ENCODE peak calls at places on chromosomes 6 and 20, in nine cellular contexts. K is transverse colon, W is H1, P is uterus, S is A549, N is ovary, C is IMR-90, U is upper lobe of left lung, I is heart left ventricle. J is an unnamed sample.
A peak's percentile ranks its signal among the peaks of the same experiment; 100 is the strongest.

GRCh38 chr6:47135772-47136171 is 93.6 kb upstream of the ADGRF1 start:
- DNase-seq in C (peak; percentile 93), K (no peak), S (peak; percentile 91), W (no peak), N (no peak), P (no peak), I (no peak), U (no peak), J (no peak)

GRCh38 chr20:40477805-40478204 is 211.2 kb downstream of the MAFB start:
- DNase-seq in K (no peak), P (no peak), S (no peak), U (no peak), C (no peak), I (no peak), W (no peak), N (no peak), J (no peak)

GRCh38 chr20:33875534-33876026 is 64.4 kb downstream of the CHMP4B start:
- DNase-seq in U (no peak), C (no peak), K (no peak), N (no peak), W (no peak), I (no peak), P (no peak), S (no peak), J (no peak)

GRCh38 chr6:13767121-13767794 is 47.1 kb downstream of the MCUR1 start:
- DNase-seq in W (no peak), K (peak; percentile 53), N (peak; percentile 61), I (no peak), P (peak; percentile 61), U (no peak), C (peak; percentile 44), S (no peak), J (peak; percentile 43)

GRCh38 chr20:49750611-49751396 is 37.1 kb upstream of the B4GALT5 start:
- DNase-seq in I (no peak), K (peak; percentile 61), U (no peak), S (no peak), C (no peak), W (no peak), N (no peak), P (peak; percentile 23), J (peak; percentile 28)

GRCh38 chr20:58944610-58945009 is 36.4 kb upstream of the NELFCD start:
- DNase-seq in S (peak; percentile 70), K (no peak), P (no peak), W (no peak), C (no peak), I (no peak), U (no peak), N (no peak), J (no peak)

GRCh38 chr6:33735201-33735600 is 11.5 kb downstream of the IP6K3 start:
- DNase-seq in I (no peak), S (no peak), U (no peak), P (no peak), C (no peak), N (no peak), K (no peak), W (no peak), J (no peak)

GRCh38 chr6:27872634-27873028 is 39.6 kb downstream of the OR2B2 start:
- DNase-seq in K (no peak), I (no peak), W (peak; percentile 40), P (no peak), S (no peak), N (no peak), C (no peak), U (no peak), J (no peak)

GRCh38 chr20:64065062-64065972 is 2.3 kb downstream of the TCEA2 start:
- DNase-seq in I (no peak), W (no peak), U (peak; percentile 60), K (no peak), C (no peak), P (no peak), S (no peak), N (no peak), J (no peak)

GRCh38 chr20:59403261-59403961 is 103.0 kb downstream of the EDN3 start:
- DNase-seq in P (peak; percentile 39), W (peak; percentile 98), I (peak; percentile 75), U (peak; percentile 93), S (peak; percentile 29), C (no peak), N (peak; percentile 71), K (peak; percentile 62), J (no peak)

GRCh38 chr6:151054304-151054703 is 185.5 kb upstream of the AKAP12 start:
- DNase-seq in S (no peak), I (no peak), U (no peak), P (peak; percentile 36), K (no peak), C (peak; percentile 62), N (peak; percentile 76), W (no peak), J (no peak)

GRCh38 chr20:38969708-38970107 is 7.6 kb downstream of the DHX35 start:
- DNase-seq in N (no peak), U (no peak), I (no peak), C (no peak), P (no peak), W (no peak), K (peak; percentile 57), S (no peak), J (no peak)

GRCh38 chr20:33791959-33792597 is 19.1 kb upstream of the CHMP4B start:
- DNase-seq in W (peak; percentile 91), K (peak; percentile 69), S (peak; percentile 40), P (peak; percentile 30), C (peak; percentile 37), U (peak; percentile 71), I (peak; percentile 75), N (peak; percentile 56), J (peak; percentile 28)

GRCh38 chr6:166306378-166307081 is 1.7 kb downstream of the PRR18 start:
- DNase-seq in N (no peak), I (no peak), W (no peak), P (no peak), U (peak; percentile 72), K (no peak), C (no peak), S (no peak), J (no peak)

GRCh38 chr6:110357696-110358535 is at the start of gene METTL24:
- DNase-seq in S (no peak), U (peak; percentile 88), C (no peak), N (peak; percentile 72), P (peak; percentile 55), I (no peak), W (peak; percentile 72), K (no peak), J (no peak)

GRCh38 chr6:30985490-30985889 is 2.0 kb downstream of the MUC21 start:
- DNase-seq in C (no peak), S (no peak), K (no peak), I (no peak), P (no peak), W (no peak), U (no peak), N (no peak), J (no peak)

GRCh38 chr20:50296450-50297375 is 106.1 kb downstream of the CEBPB start:
- DNase-seq in K (no peak), C (no peak), S (no peak), N (peak; percentile 78), U (no peak), I (no peak), W (no peak), P (peak; percentile 62), J (no peak)

GRCh38 chr6:158660331-158660730 is 10.5 kb downstream of the SYTL3 start:
- DNase-seq in S (peak; percentile 32), C (no peak), U (no peak), P (no peak), N (no peak), W (peak; percentile 61), K (peak; percentile 61), I (no peak), J (no peak)

DNA sequence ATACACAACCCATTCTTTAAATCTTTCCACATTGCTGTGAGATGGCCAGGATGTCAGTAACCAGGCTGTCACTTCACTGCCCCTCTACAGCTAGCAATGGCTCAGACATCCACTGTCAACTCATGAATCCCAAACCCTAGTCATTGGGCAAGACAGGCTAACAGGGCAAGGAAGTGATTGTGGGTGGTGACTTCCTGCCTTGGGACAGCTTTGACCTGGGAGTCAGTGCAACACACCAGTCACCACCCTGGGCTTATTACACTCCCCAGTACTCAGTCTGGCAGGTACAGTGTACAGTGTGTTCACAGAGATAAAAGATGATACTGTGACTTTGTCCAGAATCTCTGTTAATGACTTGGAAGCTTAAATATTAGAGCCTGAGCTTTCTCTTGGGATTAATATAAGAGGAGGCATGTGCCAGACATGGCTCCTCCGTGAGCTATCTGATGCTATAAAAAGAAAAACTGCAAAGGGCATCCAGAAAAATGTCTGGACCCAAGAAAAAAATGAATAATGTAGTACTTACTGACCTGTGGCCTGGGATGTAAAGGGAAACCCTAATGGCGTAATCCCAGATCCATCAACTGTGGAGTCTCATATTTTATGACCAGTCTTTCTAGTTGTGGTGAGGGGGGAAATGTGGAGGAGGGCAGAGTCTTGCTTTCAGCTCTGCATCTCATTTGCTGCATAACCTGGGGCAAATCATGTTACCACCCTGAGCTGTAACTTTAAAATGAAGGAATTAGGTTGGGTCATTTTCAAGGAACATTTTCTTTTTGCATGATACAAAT is 244.4 kb downstream of the SLC24A3 start:
- DNase-seq in U (no peak), K (no peak), W (no peak), C (no peak), N (no peak), S (no peak), I (no peak), P (no peak), J (no peak)
- H3K27ac ChIP-seq in U (no peak overlapping the region), K (no peak overlapping the region), W (no peak overlapping the region), C (no peak overlapping the region), N (no peak overlapping the region), S (no peak overlapping the region), I (no peak overlapping the region), P (no peak overlapping the region), J (peak overlapping the region; percentile 60)

GRCh38 chr6:86629123-86629522 is 308.2 kb upstream of the HTR1E start:
- DNase-seq in N (no peak), I (no peak), W (no peak), C (no peak), U (no peak), P (no peak), S (no peak), K (no peak), J (no peak)
- H3K9me3 ChIP-seq in N (no peaks in the 10 kb centered on the region), I (no peaks in the 10 kb centered on the region), W (no peaks in the 10 kb centered on the region), C (peaks cover 5% of the 10 kb centered on the region), U (no peaks in the 10 kb centered on the region), P (no peaks in the 10 kb centered on the region), S (no peaks in the 10 kb centered on the region), K (peaks cover under 1% of the 10 kb centered on the region), J (no peaks in the 10 kb centered on the region)

GRCh38 chr6:75526502-75527127 is 33.0 kb upstream of the FILIP1 start:
- DNase-seq in I (no peak), K (peak; percentile 62), W (peak; percentile 61), N (no peak), P (peak; percentile 45), C (peak; percentile 80), S (peak; percentile 77), U (no peak), J (peak; percentile 30)
- TF ChIP-seq POLR2A in I (no peak), K (no peak), W (no peak), N (no peak), P (no peak), C (peak; percentile 35), S (no peak), U (no peak), J (no peak)

GRCh38 chr20:9269280-9269971 is 200.5 kb downstream of the PLCB4 start:
- DNase-seq in K (no peak), S (no peak), I (no peak), N (no peak), W (no peak), C (peak; percentile 71), U (no peak), P (no peak), J (no peak)

DNA sequence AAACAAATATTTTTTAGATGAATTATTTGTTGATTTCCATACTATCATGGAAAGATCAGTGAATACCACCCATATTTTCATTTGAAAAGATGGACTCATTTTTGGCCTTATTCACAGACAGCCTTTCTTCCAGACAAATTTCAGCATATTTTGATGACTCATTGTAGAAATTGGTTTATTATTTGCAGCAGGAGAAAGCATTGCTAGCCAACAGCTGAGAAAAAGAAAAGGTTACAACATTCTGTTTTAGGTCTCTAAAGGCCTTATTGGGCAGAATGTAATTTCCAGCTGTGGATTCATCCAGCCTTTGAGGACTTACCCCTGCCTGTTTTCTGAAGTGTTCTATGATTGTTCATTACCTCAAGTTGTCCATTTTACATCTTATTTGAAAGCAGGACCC is 201.9 kb downstream of the PLCB4 start:
- DNase-seq in C (peak; percentile 74), I (no peak), S (peak; percentile 28), U (no peak), P (no peak), K (no peak), N (no peak), W (no peak), J (no peak)
- H3K27ac ChIP-seq in C (no peak overlapping the region), I (no peak overlapping the region), S (peak overlapping the region; percentile 44), U (no peak overlapping the region), P (no peak overlapping the region), K (no peak overlapping the region), N (no peak overlapping the region), W (no peak overlapping the region), J (no peak overlapping the region)